ENCODE peak calls at places on chromosomes 4 and X, in seven cellular contexts. N is K562, A is adrenal gland, B is gastrocnemius medialis, E is SJSA1, Q is sigmoid colon, W is fibroblast of lung. S is an unnamed sample. For H3K27me3, the result is how much of the 10 kb centered on the place peaks cover.

GRCh38 chr4:180852743-180853142 is 1390.5 kb upstream of the TENM3 start:
- DNase-seq in W (no peak), N (no peak), E (no peak), B (no peak), A (peak), Q (no peak), S (no peak)

GRCh38 chr4:7788687-7789425 is 150.8 kb downstream of the AFAP1 start:
- DNase-seq in Q (peak), A (no peak), W (no peak), B (peak), E (no peak), N (no peak), S (no peak)

GRCh38 chr4:5424211-5424610 is 284.1 kb downstream of the EVC2 start:
- DNase-seq in Q (no peak), E (no peak), W (no peak), A (no peak), N (no peak), B (no peak), S (no peak)

GRCh38 chr4:75002381-75002780 is 69.5 kb downstream of the PARM1 start:
- DNase-seq in B (no peak), A (no peak), N (no peak), E (no peak), W (no peak), Q (no peak), S (no peak)

GRCh38 chrX:21956783-21957182 is 16.3 kb downstream of the SMS start:
- DNase-seq in W (no peak), Q (no peak), B (no peak), E (no peak), A (peak), N (no peak), S (no peak)

GRCh38 chr4:83219344-83219990 is 65.1 kb downstream of the COQ2 start:
- DNase-seq in W (peak), E (peak), N (no peak), B (no peak), A (no peak), Q (no peak), S (no peak)

GRCh38 chr4:89839558-89839957 is 2.6 kb upstream of the SNCA start:
- DNase-seq in B (no peak), W (no peak), N (no peak), Q (no peak), E (no peak), A (no peak), S (no peak)

GRCh38 chrX:16603822-16604221 is 46.1 kb upstream of the S100G start:
- DNase-seq in W (peak), Q (no peak), B (no peak), N (no peak), A (no peak), E (no peak), S (no peak)

GRCh38 chrX:40189018-40189417 is 91.3 kb upstream of the BCOR start:
- DNase-seq in W (peak), B (no peak), E (no peak), A (no peak), Q (no peak), N (no peak), S (no peak)

GRCh38 chrX:78886550-78886949 is 58.6 kb upstream of the P2RY10 start:
- DNase-seq in W (no peak), E (no peak), A (no peak), B (no peak), N (no peak), Q (no peak), S (no peak)

GRCh38 chrX:103878466-103879151 is 46.6 kb upstream of the RAB9B start:
- DNase-seq in Q (no peak), E (peak), N (no peak), W (peak), B (peak), A (no peak), S (no peak)

GRCh38 chr4:77157859-77158486 is 966 bp downstream of the CCNG2 start:
- DNase-seq in N (peak), A (peak), B (peak), W (peak), Q (peak), E (peak), S (peak)

GRCh38 chrX:133661962-133662839 is 246.9 kb upstream of the GPC4 start:
- DNase-seq in A (no peak), W (no peak), E (no peak), N (no peak), B (no peak), Q (no peak), S (no peak)

GRCh38 chrX:102155806-102156179 is at the start of gene BEX5:
- DNase-seq in Q (peak), B (no peak), N (peak), A (peak), W (no peak), E (no peak), S (no peak)

GRCh38 chrX:46236411-46236810 is 308.8 kb downstream of the ZNF674 start:
- DNase-seq in Q (no peak), W (no peak), N (no peak), A (no peak), B (no peak), E (no peak), S (no peak)

GRCh38 chr4:150415213-150415612 is 166.7 kb upstream of the MAB21L2 start:
- DNase-seq in B (no peak), A (no peak), Q (no peak), W (peak), E (no peak), N (no peak), S (no peak)

GRCh38 chr4:69056921-69057562 is 39.2 kb upstream of the UGT2B7 start:
- DNase-seq in E (no peak), B (no peak), N (no peak), W (peak), A (no peak), Q (no peak), S (no peak)

GRCh38 chrX:123834116-123834515 is 25.7 kb upstream of the XIAP start:
- DNase-seq in N (no peak), Q (no peak), W (no peak), E (no peak), B (no peak), A (no peak), S (no peak)

GRCh38 chr4:1991596-1992434 is 17.0 kb downstream of the NELFA start:
- DNase-seq in Q (no peak), W (no peak), A (peak), N (no peak), E (no peak), B (peak), S (no peak)

GRCh38 chr4:8867624-8868320 is 3.9 kb downstream of the HMX1 start:
- DNase-seq in E (no peak), Q (no peak), A (no peak), B (no peak), W (no peak), N (no peak), S (no peak)

GRCh38 chr4:8865681-8866310 is 5.8 kb downstream of the HMX1 start:
- DNase-seq in E (no peak), Q (no peak), B (no peak), W (no peak), A (no peak), N (no peak), S (no peak)

GRCh38 chr4:8866828-8867623 is 4.6 kb downstream of the HMX1 start:
- DNase-seq in E (no peak), W (no peak), Q (no peak), B (no peak), N (no peak), A (no peak), S (no peak)

GRCh38 chr4:8864912-8865680 is 6.5 kb downstream of the HMX1 start:
- DNase-seq in Q (no peak), W (no peak), A (no peak), E (no peak), N (no peak), B (no peak), S (no peak)

DNA sequence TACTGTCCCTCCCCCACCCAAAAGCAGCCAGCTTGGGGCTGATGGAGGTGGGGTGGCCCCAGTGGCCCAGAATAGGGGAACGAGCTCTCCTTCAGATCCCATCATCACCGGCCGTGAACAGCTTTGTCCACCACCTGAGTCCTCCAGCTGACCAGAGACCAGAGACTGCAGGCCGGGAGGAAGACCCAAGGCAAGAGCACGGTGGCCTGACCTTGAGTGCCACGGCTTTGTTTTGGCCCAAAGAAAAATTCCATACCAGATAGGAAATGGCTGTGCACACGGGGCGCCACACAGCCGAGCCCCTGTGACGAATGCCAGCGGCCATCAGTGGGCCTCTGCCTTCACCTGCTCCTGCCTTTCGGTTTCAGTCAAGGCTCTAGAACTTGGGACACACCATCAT is 5.2 kb downstream of the HMX1 start:
- DNase-seq in E (no peak), W (no peak), A (no peak), N (no peak), B (no peak), Q (no peak), S (no peak)
- H3K27me3 ChIP-seq in E (half or more), W (under half), A (half or more), N (half or more), B (half or more), Q (under half), S (half or more)

DNA sequence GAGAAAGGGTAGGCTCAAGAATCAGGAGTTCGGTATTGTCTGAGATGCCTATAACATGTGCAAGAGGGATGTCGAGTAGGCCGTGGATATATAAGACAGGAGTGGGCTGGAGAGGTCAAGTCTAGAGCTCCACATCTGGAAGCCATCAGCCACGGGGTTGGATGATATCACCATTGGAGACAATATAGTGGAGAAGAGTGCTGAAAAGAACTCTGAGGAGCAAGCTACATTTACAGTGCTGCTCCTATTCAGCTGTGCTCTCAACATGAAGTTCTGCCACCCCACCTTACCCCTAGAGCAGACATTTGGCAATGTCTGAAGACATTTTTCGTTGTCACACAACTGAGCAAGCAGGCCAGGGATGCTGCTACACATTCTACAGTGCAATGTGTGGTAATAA is 21.0 kb upstream of the PLAC1 start:
- DNase-seq in A (no peak), W (peak), N (no peak), B (no peak), E (no peak), Q (no peak), S (no peak)
- H3K27me3 ChIP-seq in A (under half), W (under half), N (under half), B (under half), E (under half), Q (under half), S (under half)

DNA sequence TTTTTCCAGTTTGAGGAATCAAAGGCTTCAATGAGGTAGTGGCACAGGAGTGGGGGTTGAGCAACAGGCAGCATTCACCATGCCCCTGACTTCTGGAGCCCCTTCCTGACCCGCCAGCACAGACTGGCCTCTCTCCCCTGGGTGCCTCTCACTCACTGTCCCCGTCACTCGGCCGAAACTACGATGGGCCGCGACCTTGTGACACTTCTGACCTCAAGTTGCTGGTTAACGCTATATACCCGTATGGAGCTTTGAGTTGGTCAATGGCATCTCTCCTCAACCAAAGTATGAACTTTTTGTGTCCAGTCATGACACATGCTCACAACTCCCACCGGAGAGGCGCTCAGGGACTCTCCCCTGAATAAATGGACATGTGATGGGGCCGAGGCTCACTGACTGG is 72.1 kb downstream of the IRF2 start:
- DNase-seq in E (no peak), W (no peak), N (no peak), B (no peak), Q (no peak), A (peak), S (no peak)
- H3K27me3 ChIP-seq in E (under half), W (under half), N (under half), B (under half), Q (under half), A (under half), S (under half)

GRCh38 chr4:59695355-59696053 is 1504.6 kb upstream of the ADGRL3 start:
- DNase-seq in E (no peak), B (no peak), A (no peak), W (no peak), N (no peak), Q (no peak), S (no peak)
- H3K27me3 ChIP-seq in E (under half), B (under half), A (under half), W (under half), N (under half), Q (under half), S (under half)

GRCh38 chrX:153669174-153669890 is 4.3 kb downstream of the PNCK start:
- DNase-seq in B (no peak), A (peak), W (no peak), N (peak), E (no peak), Q (peak), S (no peak)

GRCh38 chrX:153668423-153669173 is 5.0 kb downstream of the PNCK start:
- DNase-seq in B (no peak), N (no peak), E (no peak), W (no peak), A (peak), Q (peak), S (no peak)

GRCh38 chrX:153667931-153668396 is 5.6 kb downstream of the PNCK start:
- DNase-seq in N (peak), A (peak), Q (peak), W (peak), B (peak), E (peak), S (no peak)

GRCh38 chrX:153667281-153667831 is 6.3 kb downstream of the PNCK start:
- DNase-seq in B (no peak), N (no peak), Q (peak), A (peak), W (no peak), E (no peak), S (no peak)

GRCh38 chrX:153665726-153666306 is 7.8 kb downstream of the PNCK start:
- DNase-seq in W (no peak), A (peak), B (no peak), E (no peak), Q (peak), N (no peak), S (no peak)
- H3K27me3 ChIP-seq in W (under half), A (under half), B (under half), E (under half), Q (under half), N (under half), S (under half)